ENCODE peak calls at places on chromosomes 11 and 22, in eight cellular contexts. One of them, this sample, is unnamed.

GRCh38 chr11:43830928-43831440 is 49.6 kb upstream of the ALKBH3 start:
- DNase-seq in kidney glomerular epithelial cell: peak
- DNase-seq in IMR-90: peak
- DNase-seq in adipocyte: peak
- DNase-seq in stimulated activated CD4-positive, alpha-beta T cell treated with anti-CD3 and anti-CD28 coated beads, Interleukin-12 subunit alpha, Interleukin-12 subunit beta, amount 100 ng/mL, for 4 hours: peak
- DNase-seq in GM12865: no peak
- DNase-seq in glutamatergic neuron: no peak
- DNase-seq in GDM1: no peak
- DNase-seq in this sample: no peak

GRCh38 chr11:13042873-13043338 is 33.8 kb downstream of the RASSF10 start:
- DNase-seq in kidney glomerular epithelial cell: peak
- DNase-seq in IMR-90: no peak
- DNase-seq in adipocyte: no peak
- DNase-seq in stimulated activated CD4-positive, alpha-beta T cell treated with anti-CD3 and anti-CD28 coated beads, Interleukin-12 subunit alpha, Interleukin-12 subunit beta, amount 100 ng/mL, for 4 hours: no peak
- DNase-seq in GM12865: no peak
- DNase-seq in glutamatergic neuron: no peak
- DNase-seq in GDM1: no peak
- DNase-seq in this sample: no peak

GRCh38 chr11:86115542-86116385 is 46.9 kb upstream of the PICALM start:
- DNase-seq in kidney glomerular epithelial cell: peak
- DNase-seq in IMR-90: peak
- DNase-seq in adipocyte: no peak
- DNase-seq in stimulated activated CD4-positive, alpha-beta T cell treated with anti-CD3 and anti-CD28 coated beads, Interleukin-12 subunit alpha, Interleukin-12 subunit beta, amount 100 ng/mL, for 4 hours: no peak
- DNase-seq in GM12865: peak
- DNase-seq in glutamatergic neuron: no peak
- DNase-seq in GDM1: no peak
- DNase-seq in this sample: no peak

GRCh38 chr22:35510481-35510934 is 30.1 kb upstream of the RASD2 start:
- DNase-seq in kidney glomerular epithelial cell: no peak
- DNase-seq in IMR-90: peak
- DNase-seq in adipocyte: no peak
- DNase-seq in stimulated activated CD4-positive, alpha-beta T cell treated with anti-CD3 and anti-CD28 coated beads, Interleukin-12 subunit alpha, Interleukin-12 subunit beta, amount 100 ng/mL, for 4 hours: no peak
- DNase-seq in GM12865: no peak
- DNase-seq in glutamatergic neuron: no peak
- DNase-seq in GDM1: no peak
- DNase-seq in this sample: no peak

GRCh38 chr22:21073023-21073422 is 27.3 kb downstream of the LRRC74B start:
- DNase-seq in kidney glomerular epithelial cell: no peak
- DNase-seq in IMR-90: no peak
- DNase-seq in adipocyte: no peak
- DNase-seq in stimulated activated CD4-positive, alpha-beta T cell treated with anti-CD3 and anti-CD28 coated beads, Interleukin-12 subunit alpha, Interleukin-12 subunit beta, amount 100 ng/mL, for 4 hours: no peak
- DNase-seq in GM12865: no peak
- DNase-seq in glutamatergic neuron: no peak
- DNase-seq in GDM1: no peak
- DNase-seq in this sample: no peak

GRCh38 chr22:48171294-48171693 is 1408.8 kb downstream of the TBC1D22A start:
- DNase-seq in kidney glomerular epithelial cell: no peak
- DNase-seq in IMR-90: no peak
- DNase-seq in adipocyte: no peak
- DNase-seq in stimulated activated CD4-positive, alpha-beta T cell treated with anti-CD3 and anti-CD28 coated beads, Interleukin-12 subunit alpha, Interleukin-12 subunit beta, amount 100 ng/mL, for 4 hours: no peak
- DNase-seq in GM12865: no peak
- DNase-seq in glutamatergic neuron: no peak
- DNase-seq in GDM1: no peak
- DNase-seq in this sample: no peak

GRCh38 chr11:27995082-27995481 is 112.9 kb downstream of the KIF18A start:
- DNase-seq in kidney glomerular epithelial cell: no peak
- DNase-seq in IMR-90: peak
- DNase-seq in adipocyte: peak
- DNase-seq in stimulated activated CD4-positive, alpha-beta T cell treated with anti-CD3 and anti-CD28 coated beads, Interleukin-12 subunit alpha, Interleukin-12 subunit beta, amount 100 ng/mL, for 4 hours: no peak
- DNase-seq in GM12865: no peak
- DNase-seq in glutamatergic neuron: no peak
- DNase-seq in GDM1: no peak
- DNase-seq in this sample: no peak

GRCh38 chr11:133234883-133235282 is 297.4 kb downstream of the OPCML start:
- DNase-seq in kidney glomerular epithelial cell: no peak
- DNase-seq in IMR-90: no peak
- DNase-seq in adipocyte: no peak
- DNase-seq in stimulated activated CD4-positive, alpha-beta T cell treated with anti-CD3 and anti-CD28 coated beads, Interleukin-12 subunit alpha, Interleukin-12 subunit beta, amount 100 ng/mL, for 4 hours: no peak
- DNase-seq in GM12865: no peak
- DNase-seq in glutamatergic neuron: no peak
- DNase-seq in GDM1: no peak
- DNase-seq in this sample: no peak

GRCh38 chr11:35142481-35143207 is 3.7 kb downstream of the CD44 start:
- DNase-seq in kidney glomerular epithelial cell: peak
- DNase-seq in IMR-90: peak
- DNase-seq in adipocyte: peak
- DNase-seq in stimulated activated CD4-positive, alpha-beta T cell treated with anti-CD3 and anti-CD28 coated beads, Interleukin-12 subunit alpha, Interleukin-12 subunit beta, amount 100 ng/mL, for 4 hours: peak
- DNase-seq in GM12865: no peak
- DNase-seq in glutamatergic neuron: no peak
- DNase-seq in GDM1: no peak
- DNase-seq in this sample: no peak

This sample was measured in naive B cell.